ENCODE peak calls at places on chromosomes 7 and 10, in five cellular contexts. O is ovary, J is endodermal cell, A is psoas muscle, C is thoracic aorta. G is an unnamed sample.

GRCh38 chr7:123562121-123562520 is 4.5 kb upstream of the NDUFA5 start:
- DNase-seq in O (no peak), J (no peak), A (no peak), C (no peak), G (no peak)

GRCh38 chr7:42263971-42264370 is 27.0 kb upstream of the GLI3 start:
- DNase-seq in O (no peak), J (no peak), A (peak; percentile 24), C (no peak), G (no peak)

GRCh38 chr7:1815051-1815481 is 145.0 kb downstream of the ELFN1 start:
- DNase-seq in O (no peak), J (no peak), A (no peak), C (no peak), G (no peak)

GRCh38 chr10:28432210-28432676 is 100.7 kb upstream of the WAC start:
- DNase-seq in O (peak; percentile 39), J (peak; percentile 86), A (peak; percentile 31), C (no peak), G (no peak)

GRCh38 chr7:138407792-138408191 is 52.3 kb upstream of the TRIM24 start:
- DNase-seq in O (no peak), J (no peak), A (no peak), C (no peak), G (no peak)

GRCh38 chr7:157228864-157229422 is 90.2 kb downstream of the UBE3C start:
- DNase-seq in O (no peak), J (peak; percentile 82), A (no peak), C (no peak), G (no peak)

GRCh38 chr10:72730462-72730861 is 38.5 kb downstream of the MCU start:
- DNase-seq in O (no peak), J (no peak), A (no peak), C (no peak), G (no peak)

GRCh38 chr7:734808-735207 is 7.7 kb upstream of the PRKAR1B start:
- DNase-seq in O (no peak), J (no peak), A (no peak), C (no peak), G (no peak)

GRCh38 chr10:34397324-34397723 is 417.8 kb downstream of the PARD3 start:
- DNase-seq in O (no peak), J (no peak), A (no peak), C (no peak), G (no peak)

GRCh38 chr7:155738652-155739537 is 73.4 kb downstream of the SHH start:
- DNase-seq in O (peak; percentile 66), J (peak; percentile 88), A (peak; percentile 73), C (no peak), G (no peak)

GRCh38 chr7:140402178-140402835 is 1.6 kb upstream of the RAB19 start:
- DNase-seq in O (no peak), J (no peak), A (no peak), C (no peak), G (no peak)

GRCh38 chr10:125823663-125824251 is 411 bp downstream of the BCCIP start:
- DNase-seq in O (no peak), J (no peak), A (no peak), C (no peak), G (peak; percentile 12)

GRCh38 chr7:117008849-117009531 is 55.7 kb downstream of the ST7 start:
- DNase-seq in O (no peak), J (no peak), A (no peak), C (no peak), G (peak; percentile 39)

GRCh38 chr7:35721288-35721687 is 26.4 kb upstream of the HERPUD2 start:
- DNase-seq in O (no peak), J (no peak), A (no peak), C (no peak), G (no peak)

GRCh38 chr10:93815304-93816091 is 57.8 kb downstream of the LGI1 start:
- DNase-seq in O (no peak), J (peak; percentile 72), A (no peak), C (no peak), G (no peak)

GRCh38 chr10:124722812-124723783 is 21.1 kb downstream of the FAM53B start:
- DNase-seq in O (no peak), J (no peak), A (no peak), C (no peak), G (peak; percentile 79)

GRCh38 chr10:22534849-22535604 is 179.4 kb downstream of the PIP4K2A start:
- DNase-seq in O (no peak), J (no peak), A (no peak), C (no peak), G (no peak)

GRCh38 chr7:70681847-70682350 is 450.0 kb upstream of the GALNT17 start:
- DNase-seq in O (no peak), J (peak; percentile 72), A (no peak), C (no peak), G (no peak)

GRCh38 chr7:19145429-19146201 is 394 bp upstream of the FERD3L start:
- DNase-seq in O (no peak), J (peak; percentile 72), A (no peak), C (no peak), G (no peak)

GRCh38 chr7:131556055-131556911 is at the start of gene PODXL:
- DNase-seq in O (peak; percentile 65), J (peak; percentile 93), A (peak; percentile 80), C (no peak), G (peak; percentile 71)

GRCh38 chr10:77592946-77593636 is 44.5 kb downstream of the KCNMA1 start:
- DNase-seq in O (no peak), J (no peak), A (peak; percentile 46), C (peak; percentile 48), G (no peak)

GRCh38 chr7:133547981-133548380 is 295.1 kb downstream of the EXOC4 start:
- DNase-seq in O (no peak), J (no peak), A (no peak), C (no peak), G (no peak)

GRCh38 chr10:103693070-103693811 is 162.1 kb downstream of the SH3PXD2A start:
- DNase-seq in O (no peak), J (peak; percentile 60), A (no peak), C (no peak), G (peak; percentile 71)

GRCh38 chr10:126481181-126481580 is 92.9 kb upstream of the ADAM12 start:
- DNase-seq in O (no peak), J (no peak), A (no peak), C (no peak), G (no peak)

GRCh38 chr10:71234970-71235681 is 22.8 kb downstream of the UNC5B start:
- DNase-seq in O (peak; percentile 39), J (no peak), A (peak; percentile 57), C (no peak), G (no peak)

GRCh38 chr7:18345641-18346234 is 149.8 kb upstream of the HDAC9 start:
- DNase-seq in O (peak; percentile 17), J (peak; percentile 83), A (no peak), C (no peak), G (no peak)

GRCh38 chr7:131501422-131501821 is 55.0 kb downstream of the PODXL start:
- DNase-seq in O (no peak), J (no peak), A (no peak), C (no peak), G (no peak)

GRCh38 chr10:117545141-117546019 is 2.8 kb downstream of the EMX2 start:
- DNase-seq in O (no peak), J (peak; percentile 82), A (no peak), C (no peak), G (no peak)

GRCh38 chr7:142488842-142489241 is 231.0 kb upstream of the PRSS58 start:
- DNase-seq in O (no peak), J (no peak), A (no peak), C (no peak), G (no peak)

GRCh38 chr7:73446716-73447115 is 13.1 kb downstream of the FZD9 start:
- DNase-seq in O (no peak), J (no peak), A (no peak), C (no peak), G (no peak)

GRCh38 chr7:17560516-17560915 is 262.1 kb downstream of the AHR start:
- DNase-seq in O (no peak), J (no peak), A (no peak), C (no peak), G (no peak)

GRCh38 chr7:95046494-95047240 is 139.3 kb downstream of the PPP1R9A start:
- DNase-seq in O (no peak), J (no peak), A (no peak), C (no peak), G (no peak)

GRCh38 chr7:105647591-105647990 is 66.3 kb upstream of the EFCAB10 start:
- DNase-seq in O (no peak), J (no peak), A (no peak), C (no peak), G (no peak)

DNA sequence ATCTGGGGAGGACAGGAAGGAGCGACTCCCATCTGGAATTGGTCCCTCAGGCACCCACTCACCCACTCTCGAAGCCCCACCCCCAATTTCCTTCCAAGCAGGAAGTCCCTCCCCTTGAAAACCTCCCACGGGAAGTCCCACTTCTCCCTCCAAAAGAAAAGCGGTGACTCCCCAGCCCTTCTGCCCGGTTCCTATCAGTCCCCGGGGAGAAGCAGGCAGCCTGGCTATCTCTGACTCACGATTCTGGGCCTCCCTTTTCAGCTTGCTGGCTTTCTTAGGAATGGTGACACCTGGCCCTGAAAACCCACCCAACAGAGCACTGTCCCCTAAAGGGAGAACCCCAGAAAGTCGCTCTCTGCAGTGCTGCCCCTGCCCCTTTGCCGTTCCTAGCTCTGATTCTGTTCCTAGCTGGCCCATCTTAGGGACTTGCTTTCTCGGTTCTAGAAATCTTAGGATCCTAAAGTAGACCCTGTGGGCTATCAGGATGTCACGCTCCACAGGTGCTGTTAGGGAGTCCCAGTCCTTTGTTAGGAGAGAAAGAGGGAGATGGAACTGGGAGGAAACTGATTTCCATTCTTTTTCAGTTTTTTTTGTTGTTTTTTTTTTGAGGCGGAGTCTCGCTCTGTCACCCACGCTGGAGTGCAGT is 6.0 kb downstream of the TSC22D4 start:
- DNase-seq in O (peak; percentile 38), J (no peak), A (no peak), C (no peak), G (no peak)
- H3K4me3 ChIP-seq in O (no peak overlapping the region), J (no peak overlapping the region), A (no peak overlapping the region), C (peak overlapping the region; percentile 45), G (no peak overlapping the region)

GRCh38 chr10:49647554-49647953 is 31.9 kb upstream of the C10orf53 start:
- DNase-seq in O (no peak), J (no peak), A (no peak), C (no peak), G (no peak)
- H3K27me3 ChIP-seq in O (no peaks in the 10 kb centered on the region), J (no peaks in the 10 kb centered on the region), A (peaks cover 9% of the 10 kb centered on the region), C (peaks cover 3% of the 10 kb centered on the region), G (peaks cover 1% of the 10 kb centered on the region)

DNA sequence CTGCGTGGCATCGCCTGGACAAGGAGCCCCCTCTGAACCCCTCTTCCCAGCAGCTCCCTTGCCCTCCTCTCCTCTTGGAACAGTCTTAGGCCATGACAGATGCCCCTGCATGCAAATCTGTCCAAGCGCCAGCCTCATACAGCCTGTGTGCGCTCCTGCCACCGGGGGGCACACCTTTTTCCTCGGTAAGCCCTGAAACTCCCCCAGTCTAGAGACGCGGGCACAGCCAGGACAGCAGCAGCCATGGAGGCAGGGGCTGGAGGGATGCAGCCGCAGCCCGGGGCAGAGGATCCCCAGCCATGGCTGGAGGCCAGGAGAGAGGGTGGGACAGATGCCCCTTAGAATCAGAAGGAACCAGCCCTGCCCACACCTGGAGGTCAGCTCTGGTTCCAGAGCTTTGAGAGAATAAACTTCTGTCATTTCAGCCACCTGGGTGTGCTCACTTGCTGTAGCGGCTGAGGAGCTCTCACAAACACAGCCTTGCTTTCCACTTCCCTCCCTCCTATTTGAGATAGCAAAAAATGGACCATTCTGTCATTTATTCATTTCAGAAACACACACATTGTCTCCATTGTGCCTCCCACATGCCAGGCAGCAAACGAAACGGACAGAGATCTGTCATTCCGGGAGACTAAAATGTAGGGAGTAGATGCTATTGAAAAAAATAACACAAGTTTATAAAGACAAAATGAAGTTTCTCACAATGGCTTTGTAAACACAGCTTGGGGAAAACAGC is 241.5 kb downstream of the WDR37 start:
- DNase-seq in O (no peak), J (peak; percentile 85), A (no peak), C (no peak), G (no peak)
- TF ChIP-seq CTCF in O (no peak), J (peak; percentile 68), A (no peak), C (no peak), G (peak; percentile 9)

GRCh38 chr10:29951441-29951931 is 107.9 kb downstream of the JCAD start:
- DNase-seq in O (no peak), J (no peak), A (peak; percentile 30), C (no peak), G (no peak)
- H3K4me3 ChIP-seq in O (no peak overlapping the region), J (no peak overlapping the region), A (no peak overlapping the region), C (no peak overlapping the region), G (no peak overlapping the region)

G was measured in GM06990.